ENCODE peak calls at places on chromosome 2, in six cellular contexts. One of them, this sample, is unnamed. For H3K36me3, the result is how much of the 10 kb centered on the place peaks cover.

GRCh38 chr2:135709992-135710391 is 31.7 kb upstream of the UBXN4 start:
- DNase-seq in tibial nerve: peak
- DNase-seq in left ventricle myocardium inferior: peak
- DNase-seq in PC-9: no peak
- DNase-seq in lower lobe of right lung: peak
- DNase-seq in BJ: no peak
- DNase-seq in this sample: peak

GRCh38 chr2:55116598-55116964 is 66.3 kb upstream of the RTN4 start:
- DNase-seq in PC-9: no peak
- DNase-seq in left ventricle myocardium inferior: no peak
- DNase-seq in tibial nerve: no peak
- DNase-seq in BJ: no peak
- DNase-seq in lower lobe of right lung: no peak
- DNase-seq in this sample: no peak

GRCh38 chr2:58502931-58503330 is 261.8 kb upstream of the FANCL start:
- DNase-seq in PC-9: no peak
- DNase-seq in left ventricle myocardium inferior: no peak
- DNase-seq in BJ: no peak
- DNase-seq in tibial nerve: no peak
- DNase-seq in lower lobe of right lung: no peak
- DNase-seq in this sample: no peak

GRCh38 chr2:23402205-23402740 is 17.3 kb downstream of the KLHL29 start:
- DNase-seq in lower lobe of right lung: no peak
- DNase-seq in left ventricle myocardium inferior: no peak
- DNase-seq in PC-9: peak
- DNase-seq in BJ: no peak
- DNase-seq in tibial nerve: no peak
- DNase-seq in this sample: no peak

GRCh38 chr2:190863946-190864345 is 16.7 kb upstream of the GLS start:
- DNase-seq in tibial nerve: no peak
- DNase-seq in BJ: no peak
- DNase-seq in PC-9: no peak
- DNase-seq in lower lobe of right lung: peak
- DNase-seq in left ventricle myocardium inferior: no peak
- DNase-seq in this sample: no peak

GRCh38 chr2:10575566-10576300 is 114.0 kb downstream of the NOL10 start:
- DNase-seq in lower lobe of right lung: no peak
- DNase-seq in tibial nerve: no peak
- DNase-seq in PC-9: peak
- DNase-seq in left ventricle myocardium inferior: no peak
- DNase-seq in BJ: peak
- DNase-seq in this sample: no peak

GRCh38 chr2:23520256-23520655 is 135.3 kb downstream of the KLHL29 start:
- DNase-seq in left ventricle myocardium inferior: no peak
- DNase-seq in tibial nerve: no peak
- DNase-seq in PC-9: no peak
- DNase-seq in BJ: no peak
- DNase-seq in lower lobe of right lung: no peak
- DNase-seq in this sample: no peak

GRCh38 chr2:39703473-39703872 is 37.8 kb downstream of the TMEM178A start:
- DNase-seq in lower lobe of right lung: no peak
- DNase-seq in tibial nerve: no peak
- DNase-seq in BJ: no peak
- DNase-seq in left ventricle myocardium inferior: no peak
- DNase-seq in PC-9: no peak
- DNase-seq in this sample: no peak

DNA sequence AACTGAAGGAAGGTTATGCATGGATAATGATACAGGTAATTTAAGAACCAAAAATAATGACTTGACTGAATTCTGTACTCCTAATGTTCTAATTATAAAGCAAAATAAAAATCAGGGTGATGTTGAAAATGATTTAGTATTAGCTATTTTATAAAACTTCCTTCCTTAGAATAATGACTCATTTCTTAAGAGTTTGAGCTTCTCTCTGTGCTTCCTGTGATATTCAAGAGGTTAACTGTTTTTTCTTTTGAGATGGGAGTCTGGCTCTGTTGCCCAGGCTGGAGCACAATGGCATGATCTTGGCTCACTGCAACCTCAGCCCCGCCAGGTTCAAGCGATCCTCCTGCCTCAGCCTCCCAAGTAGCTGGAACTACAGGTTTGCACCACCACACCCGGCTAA is 14.8 kb downstream of the HADHA start:
- DNase-seq in left ventricle myocardium inferior: no peak
- DNase-seq in BJ: no peak
- DNase-seq in PC-9: no peak
- DNase-seq in tibial nerve: no peak
- DNase-seq in lower lobe of right lung: no peak
- DNase-seq in this sample: no peak
- H3K36me3 ChIP-seq in left ventricle myocardium inferior: half or more
- H3K36me3 ChIP-seq in BJ: under half
- H3K36me3 ChIP-seq in PC-9: under half
- H3K36me3 ChIP-seq in tibial nerve: under half
- H3K36me3 ChIP-seq in lower lobe of right lung: half or more
- H3K36me3 ChIP-seq in this sample: half or more

GRCh38 chr2:186036862-186037449 is 298.4 kb downstream of the FSIP2 start:
- DNase-seq in lower lobe of right lung: no peak
- DNase-seq in BJ: no peak
- DNase-seq in tibial nerve: no peak
- DNase-seq in PC-9: no peak
- DNase-seq in left ventricle myocardium inferior: no peak
- DNase-seq in this sample: no peak
- H3K36me3 ChIP-seq in lower lobe of right lung: under half
- H3K36me3 ChIP-seq in BJ: under half
- H3K36me3 ChIP-seq in tibial nerve: under half
- H3K36me3 ChIP-seq in PC-9: under half
- H3K36me3 ChIP-seq in left ventricle myocardium inferior: under half
- H3K36me3 ChIP-seq in this sample: under half

GRCh38 chr2:121727950-121728349 is 8.7 kb downstream of the NIFK start:
- DNase-seq in lower lobe of right lung: no peak
- DNase-seq in tibial nerve: no peak
- DNase-seq in BJ: no peak
- DNase-seq in PC-9: no peak
- DNase-seq in left ventricle myocardium inferior: no peak
- DNase-seq in this sample: no peak
- H3K36me3 ChIP-seq in lower lobe of right lung: half or more
- H3K36me3 ChIP-seq in tibial nerve: under half
- H3K36me3 ChIP-seq in BJ: under half
- H3K36me3 ChIP-seq in PC-9: half or more
- H3K36me3 ChIP-seq in left ventricle myocardium inferior: half or more
- H3K36me3 ChIP-seq in this sample: half or more

DNA sequence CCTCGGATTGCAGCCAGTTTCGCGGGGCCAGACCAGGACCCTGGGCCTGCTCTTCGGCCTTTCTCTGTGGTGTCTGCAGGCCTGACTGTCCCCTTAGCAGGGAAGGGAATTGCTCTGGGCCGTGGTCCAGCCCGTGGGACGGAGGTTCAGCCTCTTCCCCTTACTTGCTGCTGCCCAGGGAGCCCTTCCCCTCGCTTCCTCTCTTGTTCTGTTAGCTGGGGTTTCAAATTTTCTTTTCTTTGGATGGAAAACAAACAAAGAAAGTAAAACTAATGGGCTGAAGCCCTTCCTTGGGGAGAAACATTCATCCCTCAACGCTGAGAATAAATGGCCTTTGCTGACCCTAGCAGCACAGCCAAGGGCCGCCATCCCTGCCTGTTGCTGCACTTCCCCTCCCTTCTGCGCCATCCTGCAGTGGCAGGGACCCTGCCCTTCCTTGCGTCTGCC is 52.4 kb downstream of the ASAP2 start:
- DNase-seq in PC-9: no peak
- DNase-seq in lower lobe of right lung: no peak
- DNase-seq in BJ: no peak
- DNase-seq in left ventricle myocardium inferior: peak
- DNase-seq in tibial nerve: no peak
- DNase-seq in this sample: no peak
- H3K36me3 ChIP-seq in PC-9: under half
- H3K36me3 ChIP-seq in lower lobe of right lung: under half
- H3K36me3 ChIP-seq in BJ: under half
- H3K36me3 ChIP-seq in left ventricle myocardium inferior: under half
- H3K36me3 ChIP-seq in tibial nerve: under half
- H3K36me3 ChIP-seq in this sample: under half

GRCh38 chr2:230872151-230872967 is 7.6 kb downstream of the ITM2C start:
- DNase-seq in tibial nerve: no peak
- DNase-seq in BJ: no peak
- DNase-seq in lower lobe of right lung: no peak
- DNase-seq in left ventricle myocardium inferior: no peak
- DNase-seq in PC-9: no peak
- DNase-seq in this sample: no peak

GRCh38 chr2:230869691-230870543 is 5.2 kb downstream of the ITM2C start:
- DNase-seq in BJ: no peak
- DNase-seq in PC-9: no peak
- DNase-seq in lower lobe of right lung: no peak
- DNase-seq in left ventricle myocardium inferior: no peak
- DNase-seq in tibial nerve: no peak
- DNase-seq in this sample: no peak

GRCh38 chr2:230870544-230871360 is 6.0 kb downstream of the ITM2C start:
- DNase-seq in tibial nerve: no peak
- DNase-seq in BJ: no peak
- DNase-seq in PC-9: no peak
- DNase-seq in lower lobe of right lung: no peak
- DNase-seq in left ventricle myocardium inferior: no peak
- DNase-seq in this sample: no peak

GRCh38 chr2:230872968-230873669 is 8.4 kb downstream of the ITM2C start:
- DNase-seq in lower lobe of right lung: no peak
- DNase-seq in left ventricle myocardium inferior: no peak
- DNase-seq in BJ: no peak
- DNase-seq in PC-9: no peak
- DNase-seq in tibial nerve: no peak
- DNase-seq in this sample: no peak

DNA sequence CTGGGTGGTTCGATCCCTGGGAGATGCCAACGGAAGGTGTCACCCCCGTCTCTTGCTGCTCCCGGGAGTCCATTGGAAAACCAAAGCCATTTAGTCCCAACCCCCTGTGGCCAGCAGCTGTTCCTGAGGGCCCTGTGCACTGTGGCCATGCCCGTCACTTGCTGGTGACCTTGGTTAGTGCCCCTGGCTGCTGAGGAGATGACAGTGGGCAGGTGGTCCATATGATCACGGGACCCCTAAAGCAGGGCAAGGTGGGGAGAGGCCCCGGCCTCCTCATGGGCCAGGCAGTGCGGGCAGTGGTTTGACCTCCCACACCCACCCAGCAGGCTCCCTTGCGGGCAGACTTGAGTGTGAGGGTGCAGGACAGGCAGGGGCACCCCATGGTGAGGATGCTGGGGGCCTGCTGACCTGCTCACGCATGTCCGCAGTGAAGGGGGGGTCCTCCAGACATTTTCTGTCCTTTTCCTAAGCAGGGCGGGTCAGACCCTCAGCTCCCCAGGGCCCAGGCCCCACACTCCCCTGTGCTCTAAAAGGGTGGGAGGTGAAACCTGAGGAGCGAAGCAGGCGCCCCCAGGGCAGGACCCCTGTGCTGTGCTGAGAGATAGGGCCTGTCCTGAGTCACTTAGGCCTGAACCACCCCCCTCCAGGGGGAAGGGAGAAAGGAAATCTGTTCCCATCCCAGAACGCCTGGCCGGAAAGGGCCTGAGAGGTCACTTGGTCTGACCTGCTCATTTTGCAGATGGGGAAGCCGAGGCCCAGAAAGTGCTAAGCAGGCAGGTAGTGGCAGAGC is 6.8 kb downstream of the ITM2C start:
- DNase-seq in tibial nerve: no peak
- DNase-seq in BJ: no peak
- DNase-seq in lower lobe of right lung: no peak
- DNase-seq in PC-9: no peak
- DNase-seq in left ventricle myocardium inferior: no peak
- DNase-seq in this sample: no peak
- H3K36me3 ChIP-seq in tibial nerve: under half
- H3K36me3 ChIP-seq in BJ: under half
- H3K36me3 ChIP-seq in lower lobe of right lung: under half
- H3K36me3 ChIP-seq in PC-9: under half
- H3K36me3 ChIP-seq in left ventricle myocardium inferior: under half
- H3K36me3 ChIP-seq in this sample: under half

DNA sequence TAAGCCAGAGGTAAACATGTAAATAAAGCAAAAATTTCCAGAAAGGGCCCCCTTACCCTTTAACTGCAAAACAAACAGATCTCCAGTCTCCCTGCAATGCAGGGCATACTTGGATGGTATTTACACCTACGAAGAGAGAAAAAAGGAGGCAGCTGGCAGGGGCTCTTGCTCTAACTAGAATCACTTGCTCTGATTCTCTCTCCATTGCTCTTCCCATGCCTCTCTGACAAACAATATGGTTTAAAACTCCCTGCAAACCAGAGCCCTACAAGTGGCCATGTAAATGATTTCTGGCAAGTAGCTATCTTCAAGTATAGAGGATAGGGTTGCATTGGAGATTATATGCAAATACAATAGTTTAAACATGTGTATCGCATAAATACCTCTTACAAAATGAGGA is 35.9 kb downstream of the SF3B1 start:
- DNase-seq in PC-9: no peak
- DNase-seq in lower lobe of right lung: no peak
- DNase-seq in BJ: no peak
- DNase-seq in tibial nerve: no peak
- DNase-seq in left ventricle myocardium inferior: no peak
- DNase-seq in this sample: no peak
- H3K36me3 ChIP-seq in PC-9: half or more
- H3K36me3 ChIP-seq in lower lobe of right lung: half or more
- H3K36me3 ChIP-seq in BJ: under half
- H3K36me3 ChIP-seq in tibial nerve: half or more
- H3K36me3 ChIP-seq in left ventricle myocardium inferior: half or more
- H3K36me3 ChIP-seq in this sample: half or more

DNA sequence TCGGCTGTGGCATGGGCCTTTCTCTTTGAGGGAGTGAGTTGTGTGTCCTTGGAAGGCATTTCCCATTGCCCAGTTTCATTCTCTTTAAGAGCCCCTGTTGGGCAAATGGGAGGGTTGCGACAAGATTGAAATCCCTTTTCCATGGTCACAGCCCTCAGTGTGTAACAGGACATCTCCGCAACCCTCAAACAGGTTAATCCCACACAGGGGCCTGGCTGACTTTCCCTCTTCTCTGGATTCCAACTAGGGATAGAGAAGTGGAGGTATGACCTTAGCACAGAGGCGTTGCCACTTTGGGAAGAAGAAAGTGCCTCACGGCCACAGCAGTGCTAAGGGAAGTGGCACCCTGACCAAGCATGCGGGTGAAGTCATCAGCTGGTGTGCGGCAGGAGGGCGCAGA is 256.6 kb downstream of the GBX2 start:
- DNase-seq in lower lobe of right lung: no peak
- DNase-seq in PC-9: no peak
- DNase-seq in tibial nerve: no peak
- DNase-seq in left ventricle myocardium inferior: no peak
- DNase-seq in BJ: no peak
- DNase-seq in this sample: no peak
- H3K36me3 ChIP-seq in lower lobe of right lung: under half
- H3K36me3 ChIP-seq in PC-9: under half
- H3K36me3 ChIP-seq in tibial nerve: under half
- H3K36me3 ChIP-seq in left ventricle myocardium inferior: under half
- H3K36me3 ChIP-seq in BJ: under half
- H3K36me3 ChIP-seq in this sample: under half

This sample was measured in MG63.